ENCODE peak calls at places on chromosomes 7 and 10, in four cellular contexts. C is aorta, Y is heart left ventricle, N is ascending aorta. Q is an unnamed sample. For H3K27me3, the result is how much of the 10 kb centered on the place peaks cover.

GRCh38 chr10:133013478-133013877 is 71.1 kb upstream of the CFAP46 start:
- DNase-seq in N (no peak), Y (peak), C (peak), Q (peak)

GRCh38 chr10:79438699-79439085 is 6.7 kb downstream of the ZCCHC24 start:
- DNase-seq in C (no peak), N (no peak), Y (no peak), Q (no peak)

GRCh38 chr10:60572511-60573194 is 183.0 kb upstream of the ANK3 start:
- DNase-seq in C (peak), N (no peak), Y (peak), Q (no peak)

GRCh38 chr7:23114854-23115253 is 9.3 kb downstream of the KLHL7 start:
- DNase-seq in N (no peak), Y (no peak), C (no peak), Q (no peak)

GRCh38 chr7:92685146-92686042 is 95.2 kb upstream of the FAM133B start:
- DNase-seq in N (no peak), Y (no peak), C (no peak), Q (no peak)

GRCh38 chr7:43513236-43513635 is 69.7 kb upstream of the STK17A start:
- DNase-seq in N (no peak), C (no peak), Y (no peak), Q (no peak)

GRCh38 chr7:157013101-157013500 is 2.6 kb upstream of the MNX1 start:
- DNase-seq in C (no peak), N (no peak), Y (no peak), Q (no peak)

GRCh38 chr10:105189464-105189800 is 548.3 kb downstream of the SORCS3 start:
- DNase-seq in Y (no peak), C (no peak), N (no peak), Q (no peak)

GRCh38 chr10:128156999-128157755 is 31.0 kb upstream of the MKI67 start:
- DNase-seq in Y (no peak), N (no peak), C (no peak), Q (no peak)

GRCh38 chr7:28466885-28467284 is 54.6 kb downstream of the CREB5 start:
- DNase-seq in Y (no peak), N (no peak), C (no peak), Q (no peak)

GRCh38 chr7:69078997-69079769 is 519.1 kb upstream of the AUTS2 start:
- DNase-seq in C (no peak), N (no peak), Y (no peak), Q (no peak)

GRCh38 chr7:157043745-157044144 is 33.3 kb upstream of the MNX1 start:
- DNase-seq in Y (no peak), C (no peak), N (peak), Q (no peak)

GRCh38 chr10:71538608-71539260 is 142.0 kb downstream of the CDH23 start:
- DNase-seq in C (no peak), Y (no peak), N (no peak), Q (no peak)

GRCh38 chr7:158996214-158997109 is 140.1 kb downstream of the DYNC2I1 start:
- DNase-seq in N (no peak), C (no peak), Y (no peak), Q (no peak)

GRCh38 chr7:14321947-14322346 is 332.5 kb upstream of the ETV1 start:
- DNase-seq in Y (no peak), C (no peak), N (no peak), Q (no peak)

GRCh38 chr10:87861953-87862643 is 1.2 kb downstream of the KLLN start:
- DNase-seq in Y (peak), C (peak), N (peak), Q (peak)

GRCh38 chr7:141323826-141324225 is 227.4 kb upstream of the AGK start:
- DNase-seq in N (no peak), C (no peak), Y (no peak), Q (no peak)

GRCh38 chr7:92621026-92621540 is 30.9 kb upstream of the FAM133B start:
- DNase-seq in Y (peak), C (peak), N (peak), Q (peak)

GRCh38 chr7:86950360-86950759 is 109.1 kb downstream of the ELAPOR2 start:
- DNase-seq in C (no peak), N (no peak), Y (no peak), Q (no peak)

GRCh38 chr10:80265740-80266512 is 23.5 kb downstream of the MAT1A start:
- DNase-seq in N (no peak), C (no peak), Y (no peak), Q (no peak)

GRCh38 chr10:24463683-24464426 is 254.9 kb downstream of the KIAA1217 start:
- DNase-seq in N (no peak), Y (no peak), C (no peak), Q (no peak)

GRCh38 chr7:116954443-116954838 is 1.1 kb downstream of the ST7 start:
- DNase-seq in C (no peak), N (no peak), Y (no peak), Q (no peak)

GRCh38 chr7:115068220-115068619 is 146.3 kb downstream of the MDFIC start:
- DNase-seq in C (no peak), Y (no peak), N (no peak), Q (no peak)

GRCh38 chr7:87316846-87317545 is 28.5 kb upstream of the CROT start:
- DNase-seq in C (no peak), Y (no peak), N (no peak), Q (no peak)

GRCh38 chr7:91264924-91265681 is 870 bp downstream of the FZD1 start:
- DNase-seq in Y (peak), N (peak), C (peak), Q (peak)

GRCh38 chr10:80290474-80291220 is 1.2 kb upstream of the MAT1A start:
- DNase-seq in C (no peak), Y (no peak), N (no peak), Q (no peak)

GRCh38 chr10:133358162-133358919 is 522 bp upstream of the FUOM start:
- DNase-seq in N (no peak), Y (peak), C (no peak), Q (no peak)

GRCh38 chr7:70189776-70190175 is 591.5 kb downstream of the AUTS2 start:
- DNase-seq in Y (no peak), N (no peak), C (no peak), Q (no peak)

DNA sequence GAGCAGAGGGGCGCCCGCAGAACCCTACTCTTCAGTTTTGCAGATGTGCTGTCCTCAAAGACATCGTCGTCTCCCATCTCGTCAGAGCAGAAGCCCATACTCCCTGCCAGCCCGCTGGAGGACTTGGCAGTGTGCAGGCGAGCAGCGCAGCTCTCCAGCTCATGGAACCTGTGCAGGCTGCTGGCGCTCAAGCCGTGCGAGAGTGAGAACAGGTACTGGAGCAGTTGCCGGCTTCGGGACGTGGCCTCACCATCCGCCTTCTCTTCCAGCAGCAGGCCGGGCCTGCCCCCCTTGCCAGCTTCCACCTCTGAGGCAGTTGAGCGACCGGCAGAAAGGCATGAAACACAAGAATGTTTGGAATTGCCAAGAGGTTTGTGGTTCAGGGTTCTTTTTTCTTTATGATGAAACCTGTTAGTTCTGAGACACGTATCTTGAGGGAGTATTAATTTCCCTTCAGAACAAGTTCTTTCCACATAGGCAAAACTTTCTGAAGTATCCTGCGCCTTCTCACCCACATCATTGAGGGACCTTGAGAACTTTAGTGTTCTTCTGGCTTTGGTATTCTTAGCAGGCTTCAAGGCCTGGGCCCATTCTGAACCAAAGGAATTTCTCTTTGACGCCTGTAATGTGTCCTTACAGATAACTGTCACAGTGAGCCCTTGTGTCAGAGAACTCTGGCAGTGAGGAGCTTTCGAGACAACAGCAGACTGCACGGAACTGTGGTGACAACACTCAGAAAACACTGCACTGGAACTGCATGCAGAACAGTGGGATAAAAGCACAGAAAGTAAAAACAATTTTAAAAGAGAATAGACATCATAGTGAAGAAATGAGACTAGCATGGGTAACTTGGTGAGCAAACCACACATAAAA is 89.5 kb downstream of the ALOX5 start:
- DNase-seq in C (no peak), Y (no peak), N (no peak), Q (no peak)
- H3K4me3 ChIP-seq in C (no peak), Y (no peak), N (no peak), Q (no peak)

DNA sequence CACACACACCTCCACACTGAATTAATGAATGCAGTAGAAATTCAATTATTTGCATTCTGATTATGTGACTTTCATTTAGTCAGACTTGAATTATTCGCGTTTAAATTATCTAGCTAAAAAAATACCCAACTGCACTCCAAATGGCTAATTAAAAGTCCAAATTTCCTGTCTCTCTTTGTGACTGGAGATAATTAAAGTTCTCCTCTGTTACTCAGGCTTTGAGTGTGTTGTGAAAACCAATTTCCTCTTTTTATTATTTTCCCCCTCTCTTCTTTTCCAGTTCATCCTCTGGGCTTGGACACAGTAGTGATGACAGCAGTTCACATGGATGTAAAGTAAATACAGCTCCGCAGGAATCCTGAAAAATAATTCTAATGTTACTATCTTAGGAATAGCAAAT is 80.5 kb downstream of the SNX10 start:
- DNase-seq in N (no peak), Y (no peak), C (no peak), Q (no peak)
- H3K27me3 ChIP-seq in N (under half), Y (half or more), C (under half), Q (under half)

DNA sequence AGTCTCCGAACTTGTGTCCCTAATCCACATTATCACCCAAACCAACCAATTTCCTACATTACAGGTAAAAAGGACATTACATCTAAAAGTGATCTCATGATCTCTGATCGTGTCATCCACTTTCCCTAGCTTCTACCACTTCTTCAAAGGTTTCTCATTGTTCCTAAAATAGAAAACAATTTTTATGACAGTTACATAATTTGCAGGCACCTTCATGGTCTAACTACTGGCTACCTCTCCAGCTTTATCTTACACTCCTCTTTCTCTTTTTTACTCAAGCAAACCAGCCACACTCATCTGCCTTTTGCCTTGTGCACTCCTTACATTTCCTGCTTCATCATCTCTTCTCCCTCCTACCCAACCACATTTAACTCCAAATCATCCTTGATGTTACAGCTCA is 886.7 kb upstream of the SORCS1 start:
- DNase-seq in N (no peak), C (no peak), Y (no peak), Q (no peak)
- H3K27ac ChIP-seq in N (no peak), C (no peak), Y (no peak), Q (no peak)

GRCh38 chr10:95963992-95964391 is 56.2 kb downstream of the CC2D2B start:
- DNase-seq in C (no peak), N (no peak), Y (no peak), Q (no peak)

GRCh38 chr10:95964786-95965185 is 57.0 kb downstream of the CC2D2B start:
- DNase-seq in N (no peak), C (no peak), Y (no peak), Q (no peak)

GRCh38 chr10:95963202-95963991 is 55.6 kb downstream of the CC2D2B start:
- DNase-seq in N (no peak), C (no peak), Y (no peak), Q (no peak)
- H3K4me3 ChIP-seq in N (no peak), C (no peak), Y (no peak), Q (no peak)

GRCh38 chr7:26397326-26397725 is 105.7 kb downstream of the SNX10 start:
- DNase-seq in Y (no peak), N (no peak), C (no peak), Q (no peak)
- H3K27me3 ChIP-seq in Y (under half), N (under half), C (under half), Q (under half)

GRCh38 chr7:55020481-55020871 is 1.7 kb downstream of the EGFR start:
- DNase-seq in N (peak), C (no peak), Y (no peak), Q (peak)
- H3K27ac ChIP-seq in N (peak), C (peak), Y (no peak), Q (no peak)

GRCh38 chr10:17214991-17215781 is 12.9 kb upstream of the VIM start:
- DNase-seq in Y (no peak), C (no peak), N (peak), Q (no peak)
- H3K4me3 ChIP-seq in Y (no peak), C (no peak), N (peak), Q (no peak)